ENCODE peak calls at places on chromosomes 7 and 10, in nine cellular contexts. One of them, this sample, is unnamed.

GRCh38 chr10:97882142-97883091 is 32.8 kb downstream of the GOLGA7B start:
- DNase-seq in activated B cell treated with CpG ODN at 0.5 μM for 24 hours: no peak
- DNase-seq in kidney epithelial cell: peak
- DNase-seq in prostate gland: no peak
- DNase-seq in body of pancreas: peak
- DNase-seq in heart left ventricle: no peak
- DNase-seq in HFF-Myc: no peak
- DNase-seq in sigmoid colon: no peak
- DNase-seq in endodermal cell: no peak
- DNase-seq in this sample: no peak

GRCh38 chr10:11639861-11640764 is 28.7 kb upstream of the USP6NL start:
- DNase-seq in heart left ventricle: no peak
- DNase-seq in HFF-Myc: no peak
- DNase-seq in body of pancreas: no peak
- DNase-seq in kidney epithelial cell: no peak
- DNase-seq in activated B cell treated with CpG ODN at 0.5 μM for 24 hours: no peak
- DNase-seq in endodermal cell: no peak
- DNase-seq in prostate gland: no peak
- DNase-seq in sigmoid colon: no peak
- DNase-seq in this sample: no peak

GRCh38 chr10:5534051-5534821 is 9.5 kb downstream of the CALML3 start:
- DNase-seq in endodermal cell: peak
- DNase-seq in prostate gland: no peak
- DNase-seq in activated B cell treated with CpG ODN at 0.5 μM for 24 hours: no peak
- DNase-seq in HFF-Myc: no peak
- DNase-seq in sigmoid colon: peak
- DNase-seq in body of pancreas: no peak
- DNase-seq in kidney epithelial cell: no peak
- DNase-seq in heart left ventricle: no peak
- DNase-seq in this sample: no peak

GRCh38 chr7:25672476-25672875 is 444.2 kb upstream of the NPVF start:
- DNase-seq in activated B cell treated with CpG ODN at 0.5 μM for 24 hours: no peak
- DNase-seq in kidney epithelial cell: no peak
- DNase-seq in body of pancreas: no peak
- DNase-seq in endodermal cell: no peak
- DNase-seq in prostate gland: no peak
- DNase-seq in heart left ventricle: no peak
- DNase-seq in HFF-Myc: no peak
- DNase-seq in sigmoid colon: no peak
- DNase-seq in this sample: no peak

GRCh38 chr7:23751852-23752251 is 41.8 kb downstream of the STK31 start:
- DNase-seq in HFF-Myc: no peak
- DNase-seq in kidney epithelial cell: no peak
- DNase-seq in heart left ventricle: no peak
- DNase-seq in activated B cell treated with CpG ODN at 0.5 μM for 24 hours: no peak
- DNase-seq in endodermal cell: no peak
- DNase-seq in body of pancreas: no peak
- DNase-seq in prostate gland: no peak
- DNase-seq in sigmoid colon: no peak
- DNase-seq in this sample: no peak

GRCh38 chr10:126088144-126088543 is 191.8 kb downstream of the FANK1 start:
- DNase-seq in heart left ventricle: peak
- DNase-seq in kidney epithelial cell: no peak
- DNase-seq in prostate gland: no peak
- DNase-seq in HFF-Myc: peak
- DNase-seq in activated B cell treated with CpG ODN at 0.5 μM for 24 hours: no peak
- DNase-seq in body of pancreas: no peak
- DNase-seq in sigmoid colon: no peak
- DNase-seq in endodermal cell: no peak
- DNase-seq in this sample: no peak

GRCh38 chr7:26390016-26390415 is 98.4 kb downstream of the SNX10 start:
- DNase-seq in kidney epithelial cell: no peak
- DNase-seq in prostate gland: no peak
- DNase-seq in sigmoid colon: no peak
- DNase-seq in endodermal cell: no peak
- DNase-seq in activated B cell treated with CpG ODN at 0.5 μM for 24 hours: no peak
- DNase-seq in body of pancreas: no peak
- DNase-seq in HFF-Myc: no peak
- DNase-seq in heart left ventricle: no peak
- DNase-seq in this sample: no peak

GRCh38 chr7:2926898-2927405 is 82.8 kb upstream of the GNA12 start:
- DNase-seq in activated B cell treated with CpG ODN at 0.5 μM for 24 hours: no peak
- DNase-seq in kidney epithelial cell: no peak
- DNase-seq in endodermal cell: no peak
- DNase-seq in body of pancreas: peak
- DNase-seq in prostate gland: no peak
- DNase-seq in heart left ventricle: no peak
- DNase-seq in HFF-Myc: no peak
- DNase-seq in sigmoid colon: peak
- DNase-seq in this sample: no peak

GRCh38 chr10:122567056-122567660 is 6.6 kb downstream of the DMBT1 start:
- DNase-seq in heart left ventricle: no peak
- DNase-seq in sigmoid colon: peak
- DNase-seq in body of pancreas: peak
- DNase-seq in HFF-Myc: no peak
- DNase-seq in endodermal cell: peak
- DNase-seq in activated B cell treated with CpG ODN at 0.5 μM for 24 hours: no peak
- DNase-seq in kidney epithelial cell: no peak
- DNase-seq in prostate gland: no peak
- DNase-seq in this sample: no peak

GRCh38 chr10:987906-988666 is at the start of gene GTPBP4:
- DNase-seq in kidney epithelial cell: peak
- DNase-seq in endodermal cell: peak
- DNase-seq in body of pancreas: peak
- DNase-seq in sigmoid colon: peak
- DNase-seq in HFF-Myc: peak
- DNase-seq in prostate gland: peak
- DNase-seq in activated B cell treated with CpG ODN at 0.5 μM for 24 hours: peak
- DNase-seq in heart left ventricle: peak
- DNase-seq in this sample: peak
- TF ChIP-seq CTCF in kidney epithelial cell: peak
- TF ChIP-seq CTCF in endodermal cell: no peak
- TF ChIP-seq CTCF in body of pancreas: peak
- TF ChIP-seq CTCF in sigmoid colon: no peak
- TF ChIP-seq CTCF in HFF-Myc: no peak
- TF ChIP-seq CTCF in prostate gland: no peak
- TF ChIP-seq CTCF in activated B cell treated with CpG ODN at 0.5 μM for 24 hours: no peak
- TF ChIP-seq CTCF in heart left ventricle: peak
- TF ChIP-seq CTCF in this sample: no peak

GRCh38 chr7:55275291-55276200 is 89.6 kb upstream of the LANCL2 start:
- DNase-seq in kidney epithelial cell: no peak
- DNase-seq in body of pancreas: no peak
- DNase-seq in heart left ventricle: no peak
- DNase-seq in endodermal cell: no peak
- DNase-seq in HFF-Myc: no peak
- DNase-seq in activated B cell treated with CpG ODN at 0.5 μM for 24 hours: no peak
- DNase-seq in sigmoid colon: no peak
- DNase-seq in prostate gland: no peak
- DNase-seq in this sample: no peak
- TF ChIP-seq CTCF in kidney epithelial cell: no peak
- TF ChIP-seq CTCF in body of pancreas: no peak
- TF ChIP-seq CTCF in heart left ventricle: no peak
- TF ChIP-seq CTCF in endodermal cell: no peak
- TF ChIP-seq CTCF in HFF-Myc: no peak
- TF ChIP-seq CTCF in activated B cell treated with CpG ODN at 0.5 μM for 24 hours: no peak
- TF ChIP-seq CTCF in sigmoid colon: no peak
- TF ChIP-seq CTCF in prostate gland: no peak
- TF ChIP-seq CTCF in this sample: no peak

DNA sequence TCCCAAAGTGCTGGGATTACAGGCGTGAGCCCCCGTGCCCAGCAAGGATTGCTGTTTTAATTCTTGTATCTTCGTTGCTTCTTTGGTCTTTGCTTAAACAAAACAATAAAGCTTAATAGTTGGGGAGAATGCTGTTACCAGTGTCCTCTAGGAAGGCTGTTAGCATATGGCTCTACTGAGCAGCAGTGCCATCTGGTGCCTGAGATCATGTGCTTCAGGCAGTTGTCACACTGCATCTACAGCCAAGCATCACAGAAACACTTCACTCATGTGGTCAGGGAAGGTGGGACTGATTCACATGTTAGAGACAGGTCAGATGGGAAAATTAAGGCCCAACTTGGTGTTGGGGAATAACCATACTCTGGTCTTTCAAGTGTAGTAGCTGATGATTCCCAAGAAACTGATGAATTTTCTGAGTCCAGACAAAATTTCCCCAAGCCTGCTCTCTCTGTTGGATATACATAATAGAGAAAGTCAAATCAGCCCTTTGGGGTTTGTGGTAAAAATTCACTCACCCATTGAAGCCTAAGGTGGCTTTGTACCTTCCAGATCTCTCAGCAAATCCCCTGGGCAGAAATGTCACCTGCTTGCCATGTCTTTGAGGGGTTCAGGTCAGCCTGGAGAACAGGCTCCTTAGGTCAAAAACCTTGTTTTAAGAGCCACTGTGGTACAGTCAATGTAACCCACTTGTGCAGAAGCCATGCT is 28.4 kb downstream of the UBE2D4 start:
- DNase-seq in prostate gland: no peak
- DNase-seq in body of pancreas: peak
- DNase-seq in sigmoid colon: peak
- DNase-seq in kidney epithelial cell: peak
- DNase-seq in heart left ventricle: no peak
- DNase-seq in endodermal cell: peak
- DNase-seq in activated B cell treated with CpG ODN at 0.5 μM for 24 hours: no peak
- DNase-seq in HFF-Myc: peak
- DNase-seq in this sample: no peak
- TF ChIP-seq CTCF in prostate gland: no peak
- TF ChIP-seq CTCF in body of pancreas: peak
- TF ChIP-seq CTCF in sigmoid colon: no peak
- TF ChIP-seq CTCF in kidney epithelial cell: peak
- TF ChIP-seq CTCF in heart left ventricle: peak
- TF ChIP-seq CTCF in endodermal cell: peak
- TF ChIP-seq CTCF in activated B cell treated with CpG ODN at 0.5 μM for 24 hours: no peak
- TF ChIP-seq CTCF in HFF-Myc: peak
- TF ChIP-seq CTCF in this sample: no peak

DNA sequence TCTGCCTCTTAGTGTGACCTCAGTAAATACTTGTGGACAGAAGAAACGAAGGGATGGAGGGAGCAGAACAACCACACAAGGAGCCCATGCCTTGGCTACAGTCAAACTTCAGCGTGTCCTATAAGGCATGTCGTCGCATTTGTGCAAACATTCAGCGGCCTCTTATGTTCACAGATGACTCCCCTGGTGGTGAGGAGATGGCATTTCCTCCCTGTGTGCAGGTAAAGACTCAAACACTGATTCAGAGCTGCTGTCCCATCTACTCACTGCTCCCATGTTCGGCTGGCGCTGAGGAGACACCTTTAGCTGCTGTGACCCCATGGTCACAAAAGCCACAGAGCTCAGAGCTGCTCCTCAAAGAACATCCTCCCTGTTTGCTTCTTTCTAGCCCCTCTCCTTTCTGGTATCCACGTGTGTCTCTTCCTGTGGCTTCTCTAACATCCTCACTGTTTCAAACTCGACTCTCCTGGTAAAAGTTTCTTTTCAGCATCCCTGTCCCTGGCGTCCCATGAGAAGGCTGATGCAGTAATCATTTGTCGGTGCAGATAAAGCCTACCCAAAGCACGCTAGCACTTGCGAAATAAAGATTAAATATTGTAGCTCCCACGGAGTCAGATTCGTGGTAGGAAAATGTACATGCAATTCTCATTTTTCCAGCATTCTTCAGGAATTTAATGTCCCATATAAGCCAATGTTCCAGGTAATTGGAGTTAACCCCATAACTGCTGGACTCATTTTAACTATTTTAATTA is 124.9 kb upstream of the NEBL start:
- DNase-seq in HFF-Myc: no peak
- DNase-seq in activated B cell treated with CpG ODN at 0.5 μM for 24 hours: no peak
- DNase-seq in prostate gland: no peak
- DNase-seq in sigmoid colon: no peak
- DNase-seq in kidney epithelial cell: no peak
- DNase-seq in endodermal cell: peak
- DNase-seq in body of pancreas: no peak
- DNase-seq in heart left ventricle: no peak
- DNase-seq in this sample: no peak
- TF ChIP-seq CTCF in HFF-Myc: no peak
- TF ChIP-seq CTCF in activated B cell treated with CpG ODN at 0.5 μM for 24 hours: no peak
- TF ChIP-seq CTCF in prostate gland: no peak
- TF ChIP-seq CTCF in sigmoid colon: no peak
- TF ChIP-seq CTCF in kidney epithelial cell: peak
- TF ChIP-seq CTCF in endodermal cell: peak
- TF ChIP-seq CTCF in body of pancreas: no peak
- TF ChIP-seq CTCF in heart left ventricle: no peak
- TF ChIP-seq CTCF in this sample: no peak

GRCh38 chr10:100886946-100887345 is 25.8 kb upstream of the SLF2 start:
- DNase-seq in endodermal cell: peak
- DNase-seq in body of pancreas: peak
- DNase-seq in HFF-Myc: no peak
- DNase-seq in kidney epithelial cell: no peak
- DNase-seq in activated B cell treated with CpG ODN at 0.5 μM for 24 hours: no peak
- DNase-seq in prostate gland: no peak
- DNase-seq in sigmoid colon: peak
- DNase-seq in heart left ventricle: peak
- DNase-seq in this sample: no peak
- TF ChIP-seq CTCF in endodermal cell: no peak
- TF ChIP-seq CTCF in body of pancreas: no peak
- TF ChIP-seq CTCF in HFF-Myc: no peak
- TF ChIP-seq CTCF in kidney epithelial cell: no peak
- TF ChIP-seq CTCF in activated B cell treated with CpG ODN at 0.5 μM for 24 hours: no peak
- TF ChIP-seq CTCF in prostate gland: no peak
- TF ChIP-seq CTCF in sigmoid colon: no peak
- TF ChIP-seq CTCF in heart left ventricle: no peak
- TF ChIP-seq CTCF in this sample: no peak